ENCODE peak calls at places on chromosomes 16 and 17, in four cellular contexts. One of them, this sample, is unnamed.

GRCh38 chr17:18967806-18968744 is 16.1 kb downstream of the SLC5A10 start:
- DNase-seq in IMR-90: no peak
- DNase-seq in mesenchymal stem cell: no peak
- DNase-seq in H9: no peak
- DNase-seq in this sample: peak

GRCh38 chr17:63419949-63420867 is 25.9 kb downstream of the CYB561 start:
- DNase-seq in H9: no peak
- DNase-seq in IMR-90: no peak
- DNase-seq in mesenchymal stem cell: no peak
- DNase-seq in this sample: no peak

GRCh38 chr16:18788828-18789514 is 1.2 kb downstream of the RPS15A start:
- DNase-seq in IMR-90: no peak
- DNase-seq in H9: no peak
- DNase-seq in mesenchymal stem cell: no peak
- DNase-seq in this sample: no peak

GRCh38 chr16:65959978-65960377 is 406.5 kb upstream of the CDH5 start:
- DNase-seq in mesenchymal stem cell: no peak
- DNase-seq in IMR-90: no peak
- DNase-seq in H9: no peak
- DNase-seq in this sample: no peak

GRCh38 chr16:19783363-19783762 is 65.3 kb downstream of the IQCK start:
- DNase-seq in H9: no peak
- DNase-seq in IMR-90: no peak
- DNase-seq in mesenchymal stem cell: no peak
- DNase-seq in this sample: no peak

GRCh38 chr16:15643453-15644305 is 725 bp upstream of the MARF1 start:
- DNase-seq in mesenchymal stem cell: peak
- DNase-seq in IMR-90: peak
- DNase-seq in H9: no peak
- DNase-seq in this sample: peak

GRCh38 chr16:66418165-66418962 is 8.7 kb upstream of the BEAN1 start:
- DNase-seq in mesenchymal stem cell: no peak
- DNase-seq in IMR-90: no peak
- DNase-seq in H9: no peak
- DNase-seq in this sample: no peak

GRCh38 chr17:57637668-57638010 is 107.5 kb downstream of the CCDC182 start:
- DNase-seq in H9: no peak
- DNase-seq in IMR-90: no peak
- DNase-seq in mesenchymal stem cell: no peak
- DNase-seq in this sample: no peak

GRCh38 chr17:80146121-80147034 is 550 bp downstream of the EIF4A3 start:
- DNase-seq in IMR-90: peak
- DNase-seq in H9: no peak
- DNase-seq in mesenchymal stem cell: peak
- DNase-seq in this sample: no peak

GRCh38 chr17:14873996-14874395 is 391.1 kb downstream of the PMP22 start:
- DNase-seq in H9: no peak
- DNase-seq in mesenchymal stem cell: no peak
- DNase-seq in IMR-90: no peak
- DNase-seq in this sample: no peak

GRCh38 chr16:79347176-79347715 is 253.3 kb downstream of the MAF start:
- DNase-seq in H9: peak
- DNase-seq in mesenchymal stem cell: no peak
- DNase-seq in IMR-90: no peak
- DNase-seq in this sample: no peak

GRCh38 chr16:78413651-78414050 is 314.2 kb downstream of the WWOX start:
- DNase-seq in IMR-90: no peak
- DNase-seq in H9: no peak
- DNase-seq in mesenchymal stem cell: no peak
- DNase-seq in this sample: no peak

GRCh38 chr16:68760671-68761275 is 23.7 kb downstream of the CDH1 start:
- DNase-seq in H9: no peak
- DNase-seq in IMR-90: peak
- DNase-seq in mesenchymal stem cell: peak
- DNase-seq in this sample: no peak

GRCh38 chr17:65589321-65589720 is 27.9 kb upstream of the AXIN2 start:
- DNase-seq in IMR-90: no peak
- DNase-seq in H9: no peak
- DNase-seq in mesenchymal stem cell: no peak
- DNase-seq in this sample: no peak

GRCh38 chr17:15036238-15036637 is 228.9 kb downstream of the PMP22 start:
- DNase-seq in H9: peak
- DNase-seq in mesenchymal stem cell: no peak
- DNase-seq in IMR-90: no peak
- DNase-seq in this sample: no peak

GRCh38 chr17:34777044-34777443 is 184.2 kb downstream of the CCT6B start:
- DNase-seq in mesenchymal stem cell: no peak
- DNase-seq in H9: no peak
- DNase-seq in IMR-90: no peak
- DNase-seq in this sample: no peak

GRCh38 chr17:1521067-1521466 is 4.7 kb upstream of the INPP5K start:
- DNase-seq in H9: no peak
- DNase-seq in mesenchymal stem cell: no peak
- DNase-seq in IMR-90: no peak
- DNase-seq in this sample: no peak

GRCh38 chr16:52643006-52643405 is 96.1 kb upstream of the TOX3 start:
- DNase-seq in IMR-90: no peak
- DNase-seq in H9: no peak
- DNase-seq in mesenchymal stem cell: no peak
- DNase-seq in this sample: no peak

GRCh38 chr16:57815987-57816745 is 13.9 kb upstream of the KIFC3 start:
- DNase-seq in H9: peak
- DNase-seq in IMR-90: peak
- DNase-seq in mesenchymal stem cell: peak
- DNase-seq in this sample: peak

GRCh38 chr16:55557186-55557585 is 9.3 kb upstream of the CAPNS2 start:
- DNase-seq in mesenchymal stem cell: no peak
- DNase-seq in IMR-90: no peak
- DNase-seq in H9: no peak
- DNase-seq in this sample: no peak

GRCh38 chr17:40019140-40019991 is 4.1 kb downstream of the CSF3 start:
- DNase-seq in IMR-90: peak
- DNase-seq in H9: no peak
- DNase-seq in mesenchymal stem cell: no peak
- DNase-seq in this sample: no peak

GRCh38 chr16:33059206-33059605 is 134.8 kb upstream of the TP53TG3C start:
- DNase-seq in H9: no peak
- DNase-seq in IMR-90: no peak
- DNase-seq in mesenchymal stem cell: no peak
- DNase-seq in this sample: peak

GRCh38 chr17:57924677-57925076 is 30.5 kb downstream of the CUEDC1 start:
- DNase-seq in H9: no peak
- DNase-seq in IMR-90: no peak
- DNase-seq in mesenchymal stem cell: no peak
- DNase-seq in this sample: no peak

GRCh38 chr17:80516533-80516932 is 28.1 kb upstream of the RPTOR start:
- DNase-seq in IMR-90: no peak
- DNase-seq in mesenchymal stem cell: no peak
- DNase-seq in H9: no peak
- DNase-seq in this sample: no peak

GRCh38 chr17:60421273-60422161 is 772 bp upstream of the CHCT1 start:
- DNase-seq in IMR-90: peak
- DNase-seq in H9: peak
- DNase-seq in mesenchymal stem cell: peak
- DNase-seq in this sample: peak

GRCh38 chr16:8355714-8356113 is 234.6 kb downstream of the TMEM114 start:
- DNase-seq in mesenchymal stem cell: no peak
- DNase-seq in IMR-90: no peak
- DNase-seq in H9: no peak
- DNase-seq in this sample: no peak

GRCh38 chr17:19728114-19728495 is 11.7 kb upstream of the SLC47A2 start:
- DNase-seq in mesenchymal stem cell: peak
- DNase-seq in IMR-90: peak
- DNase-seq in H9: no peak
- DNase-seq in this sample: no peak

GRCh38 chr16:68395806-68396205 is 52.5 kb downstream of the SMPD3 start:
- DNase-seq in IMR-90: no peak
- DNase-seq in mesenchymal stem cell: no peak
- DNase-seq in H9: no peak
- DNase-seq in this sample: no peak

GRCh38 chr16:11949527-11949926 is 7.7 kb upstream of the NPIPB2 start:
- DNase-seq in H9: peak
- DNase-seq in IMR-90: peak
- DNase-seq in mesenchymal stem cell: peak
- DNase-seq in this sample: peak

GRCh38 chr17:80667462-80668277 is 123.0 kb downstream of the RPTOR start:
- DNase-seq in mesenchymal stem cell: no peak
- DNase-seq in H9: no peak
- DNase-seq in IMR-90: no peak
- DNase-seq in this sample: no peak

GRCh38 chr17:27535975-27536374 is 79.7 kb downstream of the KSR1 start:
- DNase-seq in H9: no peak
- DNase-seq in mesenchymal stem cell: no peak
- DNase-seq in IMR-90: no peak
- DNase-seq in this sample: peak

GRCh38 chr16:22055881-22056280 is 36.5 kb upstream of the VWA3A start:
- DNase-seq in IMR-90: no peak
- DNase-seq in H9: peak
- DNase-seq in mesenchymal stem cell: peak
- DNase-seq in this sample: peak

GRCh38 chr16:11560701-11561439 is 25.8 kb downstream of the LITAF start:
- DNase-seq in H9: no peak
- DNase-seq in mesenchymal stem cell: peak
- DNase-seq in IMR-90: no peak
- DNase-seq in this sample: no peak

GRCh38 chr17:18992454-18993130 is 12.0 kb downstream of the FAM83G start:
- DNase-seq in mesenchymal stem cell: no peak
- DNase-seq in IMR-90: no peak
- DNase-seq in H9: no peak
- DNase-seq in this sample: no peak

GRCh38 chr16:28981517-28981916 is 3.3 kb upstream of the LAT start:
- DNase-seq in IMR-90: no peak
- DNase-seq in mesenchymal stem cell: no peak
- DNase-seq in H9: peak
- DNase-seq in this sample: peak

GRCh38 chr17:2703606-2704005 is 8.0 kb downstream of the CLUH start:
- DNase-seq in H9: no peak
- DNase-seq in IMR-90: no peak
- DNase-seq in mesenchymal stem cell: no peak
- DNase-seq in this sample: no peak

GRCh38 chr17:3986270-3986938 is 22.2 kb upstream of the ATP2A3 start:
- DNase-seq in H9: peak
- DNase-seq in IMR-90: no peak
- DNase-seq in mesenchymal stem cell: no peak
- DNase-seq in this sample: no peak

GRCh38 chr17:34254651-34255380 is at the start of gene CCL2:
- DNase-seq in H9: peak
- DNase-seq in mesenchymal stem cell: peak
- DNase-seq in IMR-90: peak
- DNase-seq in this sample: no peak

GRCh38 chr16:85166281-85166680 is 54.0 kb upstream of the CIBAR2 start:
- DNase-seq in mesenchymal stem cell: no peak
- DNase-seq in H9: no peak
- DNase-seq in IMR-90: peak
- DNase-seq in this sample: no peak

GRCh38 chr16:85168732-85169256 is 56.5 kb upstream of the CIBAR2 start:
- DNase-seq in H9: no peak
- DNase-seq in IMR-90: peak
- DNase-seq in mesenchymal stem cell: no peak
- DNase-seq in this sample: no peak

GRCh38 chr16:85165781-85166180 is 53.5 kb upstream of the CIBAR2 start:
- DNase-seq in mesenchymal stem cell: no peak
- DNase-seq in IMR-90: no peak
- DNase-seq in H9: no peak
- DNase-seq in this sample: no peak

GRCh38 chr16:85167589-85168537 is 55.6 kb upstream of the CIBAR2 start:
- DNase-seq in IMR-90: no peak
- DNase-seq in H9: no peak
- DNase-seq in mesenchymal stem cell: no peak
- DNase-seq in this sample: no peak

GRCh38 chr16:85166699-85167588 is 54.7 kb upstream of the CIBAR2 start:
- DNase-seq in mesenchymal stem cell: no peak
- DNase-seq in H9: no peak
- DNase-seq in IMR-90: no peak
- DNase-seq in this sample: peak
- H4K91ac ChIP-seq in mesenchymal stem cell: peak
- H4K91ac ChIP-seq in H9: no peak
- H4K91ac ChIP-seq in IMR-90: no peak
- H4K91ac ChIP-seq in this sample: peak

GRCh38 chr17:76843703-76844484 is 24.3 kb upstream of the MGAT5B start:
- DNase-seq in H9: peak
- DNase-seq in mesenchymal stem cell: peak
- DNase-seq in IMR-90: no peak
- DNase-seq in this sample: peak
- H4K91ac ChIP-seq in H9: no peak
- H4K91ac ChIP-seq in mesenchymal stem cell: no peak
- H4K91ac ChIP-seq in IMR-90: no peak
- H4K91ac ChIP-seq in this sample: no peak

DNA sequence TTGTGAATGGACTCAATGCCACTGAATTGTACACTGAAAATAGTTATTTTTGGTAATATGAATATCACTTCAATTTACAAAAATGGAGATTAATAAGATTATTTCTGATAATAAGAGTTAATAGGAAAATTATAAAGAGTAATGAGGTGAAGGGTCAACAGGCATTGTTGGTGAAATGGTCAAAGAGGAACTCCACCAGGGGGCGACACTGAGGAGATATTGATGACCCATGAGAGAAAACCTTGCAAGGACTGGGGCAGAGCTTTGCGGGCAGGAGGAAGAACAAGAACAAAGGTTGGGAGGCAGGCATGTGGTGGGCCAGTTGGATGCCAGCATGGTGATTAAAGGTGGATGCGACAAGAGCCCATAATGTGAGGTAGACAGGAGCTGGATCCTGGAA is 74.0 kb upstream of the XYLT1 start:
- DNase-seq in mesenchymal stem cell: no peak
- DNase-seq in H9: peak
- DNase-seq in IMR-90: no peak
- DNase-seq in this sample: peak
- H4K91ac ChIP-seq in mesenchymal stem cell: no peak
- H4K91ac ChIP-seq in H9: no peak
- H4K91ac ChIP-seq in IMR-90: no peak
- H4K91ac ChIP-seq in this sample: no peak

DNA sequence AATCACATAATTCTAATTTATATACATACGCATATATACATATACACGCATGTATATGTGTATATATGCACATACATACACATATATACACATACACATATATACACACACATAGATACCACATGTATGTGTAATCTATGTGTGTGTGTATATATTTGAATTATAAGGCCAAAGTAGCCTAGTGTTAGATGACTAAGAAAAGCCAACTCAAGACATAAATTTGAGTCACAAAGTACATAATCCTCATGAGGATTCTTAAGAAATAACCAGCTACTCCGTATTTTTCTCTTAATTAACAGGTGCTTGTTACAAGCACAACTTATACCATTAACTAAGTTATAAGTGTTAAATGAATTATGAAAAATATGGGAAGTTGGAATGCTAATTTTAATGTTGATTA is 84.9 kb downstream of the CACNG1 start:
- DNase-seq in mesenchymal stem cell: no peak
- DNase-seq in H9: no peak
- DNase-seq in IMR-90: peak
- DNase-seq in this sample: no peak
- H4K91ac ChIP-seq in mesenchymal stem cell: no peak
- H4K91ac ChIP-seq in H9: no peak
- H4K91ac ChIP-seq in IMR-90: no peak
- H4K91ac ChIP-seq in this sample: no peak

GRCh38 chr16:84885024-84885910 is 65.5 kb downstream of the CRISPLD2 start:
- DNase-seq in mesenchymal stem cell: no peak
- DNase-seq in IMR-90: no peak
- DNase-seq in H9: peak
- DNase-seq in this sample: no peak
- H4K91ac ChIP-seq in mesenchymal stem cell: no peak
- H4K91ac ChIP-seq in IMR-90: no peak
- H4K91ac ChIP-seq in H9: no peak
- H4K91ac ChIP-seq in this sample: peak